ENCODE peak calls at places on chromosomes 6 and 20, in six cellular contexts. Q is sigmoid colon, N is GM12891, L is upper lobe of left lung, R is Panc1, T is suprapubic skin. A is an unnamed sample.

GRCh38 chr6:73566954-73567591 is 46.2 kb upstream of the EEF1A1 start:
- DNase-seq in L (peak; percentile 90), T (peak; percentile 85), R (no peak), Q (peak; percentile 86), N (no peak), A (no peak)

GRCh38 chr6:52144196-52145076 is 41.7 kb upstream of the IL17A start:
- DNase-seq in L (no peak), R (no peak), T (no peak), N (no peak), Q (no peak), A (no peak)

GRCh38 chr6:101722991-101723579 is 329.6 kb downstream of the GRIK2 start:
- DNase-seq in Q (no peak), N (no peak), L (no peak), T (no peak), R (no peak), A (no peak)

GRCh38 chr6:3385660-3386151 is 71.1 kb downstream of the SLC22A23 start:
- DNase-seq in N (no peak), L (no peak), Q (peak; percentile 80), T (peak; percentile 80), R (no peak), A (no peak)

GRCh38 chr20:17661121-17661744 is 20.8 kb downstream of the RRBP1 start:
- DNase-seq in R (no peak), N (no peak), L (no peak), Q (peak; percentile 55), T (no peak), A (no peak)

GRCh38 chr6:30450908-30451818 is 38.1 kb upstream of the HLA-E start:
- DNase-seq in L (peak; percentile 31), N (peak; percentile 47), Q (peak; percentile 74), T (no peak), R (no peak), A (no peak)

GRCh38 chr6:6803180-6803978 is 214.9 kb downstream of the LY86 start:
- DNase-seq in R (no peak), L (peak; percentile 57), T (no peak), N (peak; percentile 54), Q (no peak), A (peak; percentile 87)

GRCh38 chr6:53361549-53362031 is 12.8 kb upstream of the ELOVL5 start:
- DNase-seq in R (peak; percentile 13), L (peak; percentile 95), N (no peak), T (no peak), Q (no peak), A (no peak)

GRCh38 chr6:13479206-13479797 is 8.1 kb downstream of the GFOD1 start:
- DNase-seq in L (no peak), N (no peak), T (no peak), Q (no peak), R (no peak), A (no peak)

GRCh38 chr20:40882173-40882572 is 146.4 kb upstream of the TOP1 start:
- DNase-seq in T (no peak), N (no peak), Q (no peak), R (no peak), L (no peak), A (no peak)

GRCh38 chr6:44264154-44265002 is 973 bp downstream of the NFKBIE start:
- DNase-seq in L (peak; percentile 84), Q (no peak), R (no peak), T (no peak), N (no peak), A (no peak)

GRCh38 chr6:148689168-148689567 is 57.7 kb upstream of the UST start:
- DNase-seq in L (no peak), R (no peak), Q (no peak), N (no peak), T (no peak), A (no peak)

GRCh38 chr20:38875170-38875993 is 50.8 kb upstream of the FAM83D start:
- DNase-seq in T (no peak), L (peak; percentile 36), R (no peak), Q (no peak), N (peak; percentile 60), A (no peak)
- TF ChIP-seq POLR2AphosphoS5 in T (no peak), L (no peak), R (no peak), Q (no peak), N (peak; percentile 20), A (no peak)

GRCh38 chr6:37242429-37243052 is 15.0 kb upstream of the TBC1D22B start:
- DNase-seq in N (no peak), R (peak; percentile 92), L (peak; percentile 50), T (no peak), Q (peak; percentile 77), A (peak; percentile 24)
- TF ChIP-seq POLR2AphosphoS5 in N (no peak), R (no peak), L (no peak), T (no peak), Q (peak; percentile 67), A (no peak)

GRCh38 chr6:121449331-121449730 is 13.9 kb downstream of the GJA1 start:
- DNase-seq in Q (no peak), R (no peak), N (no peak), L (no peak), T (no peak), A (no peak)

GRCh38 chr6:121442591-121442990 is 7.1 kb downstream of the GJA1 start:
- DNase-seq in T (no peak), L (no peak), R (no peak), N (no peak), Q (no peak), A (no peak)

GRCh38 chr6:121439456-121440250 is 4.2 kb downstream of the GJA1 start:
- DNase-seq in T (no peak), Q (no peak), L (no peak), R (no peak), N (no peak), A (no peak)

GRCh38 chr6:121441477-121441876 is 6.0 kb downstream of the GJA1 start:
- DNase-seq in Q (no peak), N (no peak), R (no peak), T (no peak), L (no peak), A (no peak)

GRCh38 chr6:121443953-121444590 is 8.6 kb downstream of the GJA1 start:
- DNase-seq in R (no peak), T (no peak), L (no peak), Q (no peak), N (no peak), A (no peak)
- TF ChIP-seq POLR2AphosphoS5 in R (no peak), T (no peak), L (no peak), Q (no peak), N (no peak), A (no peak)

DNA sequence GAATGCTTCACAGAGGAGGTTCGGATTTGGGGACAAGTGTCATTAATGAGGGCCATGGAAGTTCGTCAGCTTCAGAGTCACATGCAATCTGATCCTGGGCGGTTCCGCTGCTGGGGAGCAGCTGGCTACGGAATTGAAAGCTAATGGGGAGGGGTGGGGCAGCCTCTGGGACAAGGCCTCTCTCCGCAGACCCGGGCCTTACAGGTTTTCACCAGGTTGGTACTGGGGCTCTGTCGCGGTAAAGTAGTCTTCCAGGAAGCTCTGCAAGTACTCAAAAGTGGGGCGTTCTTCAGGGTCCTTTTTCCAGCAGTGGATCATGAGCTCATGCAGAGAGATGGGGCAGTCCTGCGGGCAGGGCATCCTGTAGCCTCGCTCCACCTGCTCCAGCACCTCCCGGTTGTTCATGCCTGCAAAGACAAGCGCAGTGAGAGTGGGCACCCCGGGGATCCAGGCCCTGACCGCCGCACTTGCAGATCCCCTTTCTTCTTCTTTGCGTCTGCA is 55.9 kb upstream of the TRAF3IP2 start:
- DNase-seq in L (peak; percentile 51), Q (no peak), T (no peak), R (no peak), N (no peak), A (no peak)
- TF ChIP-seq POLR2AphosphoS5 in L (no peak), Q (no peak), T (no peak), R (no peak), N (no peak), A (no peak)

A was measured in breast epithelium.